ENCODE peak calls at places on chromosome 15, in eight cellular contexts. D is T-helper 9 cell, S is NCI-H1105 treated with DMSO at 0.1 percent for 48 hours, V is non-pigmented ciliary epithelial cell, W is amygdala, K is heart right ventricle, L is lower leg skin, A is GM13976. O is an unnamed sample.

GRCh38 chr15:88894348-88894818 is 961 bp downstream of the HAPLN3 start:
- DNase-seq in D (peak; percentile 88), L (peak; percentile 94), W (peak; percentile 12), K (no peak), S (peak; percentile 37), V (no peak), A (peak; percentile 81), O (no peak)

GRCh38 chr15:68578960-68579935 is at the start of gene CORO2B:
- DNase-seq in V (no peak), L (no peak), S (peak; percentile 90), K (peak; percentile 42), W (peak; percentile 78), A (no peak), D (no peak), O (no peak)

GRCh38 chr15:31457631-31458526 is 131.2 kb downstream of the KLF13 start:
- DNase-seq in D (no peak), K (no peak), W (no peak), L (peak; percentile 82), S (no peak), A (no peak), V (no peak), O (no peak)

GRCh38 chr15:42605281-42605744 is 29.9 kb downstream of the STARD9 start:
- DNase-seq in D (no peak), W (no peak), A (peak; percentile 53), L (no peak), S (no peak), V (no peak), K (peak; percentile 25), O (peak; percentile 59)

GRCh38 chr15:45642203-45642932 is 7.5 kb downstream of the SQOR start:
- DNase-seq in L (peak; percentile 84), V (no peak), W (no peak), K (no peak), S (no peak), A (no peak), D (no peak), O (no peak)

GRCh38 chr15:35753486-35753885 is 207.5 kb upstream of the DPH6 start:
- DNase-seq in S (no peak), W (no peak), L (no peak), A (no peak), V (no peak), D (no peak), K (no peak), O (no peak)

GRCh38 chr15:78951841-78952238 is 7.0 kb upstream of the CTSH start:
- DNase-seq in L (no peak), W (no peak), A (no peak), D (no peak), V (no peak), K (no peak), S (peak; percentile 6), O (no peak)

GRCh38 chr15:38991126-38991525 is 426.5 kb upstream of the RASGRP1 start:
- DNase-seq in D (no peak), A (no peak), L (no peak), W (no peak), V (no peak), S (no peak), K (no peak), O (no peak)

GRCh38 chr15:40420071-40420713 is 14.6 kb downstream of the IVD start:
- DNase-seq in A (no peak), K (peak; percentile 36), W (no peak), S (no peak), D (no peak), V (no peak), L (no peak), O (no peak)

GRCh38 chr15:40846846-40847224 is 3.0 kb downstream of the SPINT1 start:
- DNase-seq in L (no peak), K (no peak), D (no peak), S (no peak), A (no peak), W (no peak), V (no peak), O (no peak)

GRCh38 chr15:67080900-67081431 is 15.6 kb downstream of the SMAD3 start:
- DNase-seq in V (no peak), L (no peak), W (peak; percentile 14), D (no peak), S (no peak), A (peak; percentile 74), K (peak; percentile 37), O (peak; percentile 99)

GRCh38 chr15:66961407-66961884 is 104.0 kb upstream of the SMAD3 start:
- DNase-seq in V (no peak), L (peak; percentile 26), K (no peak), D (no peak), W (no peak), A (no peak), S (no peak), O (no peak)

GRCh38 chr15:67922971-67923646 is 83.3 kb upstream of the RNU6-1 start:
- DNase-seq in V (no peak), D (no peak), K (no peak), L (no peak), S (no peak), W (no peak), A (no peak), O (no peak)

GRCh38 chr15:76012021-76012551 is at the start of gene NRG4:
- DNase-seq in A (no peak), W (no peak), D (no peak), V (no peak), K (no peak), S (no peak), L (no peak), O (no peak)

GRCh38 chr15:66883322-66883911 is 181.4 kb downstream of the SMAD6 start:
- DNase-seq in K (peak; percentile 94), W (peak; percentile 10), A (no peak), D (no peak), S (peak; percentile 27), V (peak; percentile 100), L (peak; percentile 98), O (no peak)

GRCh38 chr15:95286316-95286880 is 1044.1 kb upstream of the NR2F2 start:
- DNase-seq in V (no peak), W (no peak), S (no peak), A (no peak), L (no peak), K (no peak), D (no peak), O (no peak)

GRCh38 chr15:76073554-76073953 is 13.8 kb downstream of the TMEM266 start:
- DNase-seq in L (no peak), A (no peak), K (no peak), D (no peak), V (no peak), S (no peak), W (no peak), O (no peak)

GRCh38 chr15:77869021-77869895 is 208.3 kb downstream of the TBC1D2B start:
- DNase-seq in A (no peak), K (no peak), W (no peak), V (no peak), D (no peak), S (no peak), L (no peak), O (no peak)

GRCh38 chr15:81297580-81298575 is 26.1 kb downstream of the STARD5 start:
- DNase-seq in S (no peak), V (no peak), D (no peak), K (no peak), W (no peak), A (no peak), L (peak; percentile 65), O (no peak)

GRCh38 chr15:73794501-73795133 is 41.5 kb upstream of the INSYN1 start:
- DNase-seq in D (no peak), L (no peak), W (no peak), A (no peak), S (no peak), V (no peak), K (no peak), O (no peak)

GRCh38 chr15:92614791-92615785 is 40.5 kb downstream of the FAM174B start:
- DNase-seq in W (no peak), K (no peak), A (no peak), L (peak; percentile 85), S (no peak), V (no peak), D (no peak), O (no peak)

GRCh38 chr15:79058260-79058850 is 32.2 kb downstream of the RASGRF1 start:
- DNase-seq in W (no peak), K (no peak), S (no peak), V (no peak), A (no peak), L (no peak), D (no peak), O (no peak)

GRCh38 chr15:84782346-84782745 is 34.0 kb downstream of the ZNF592 start:
- DNase-seq in S (no peak), V (no peak), W (no peak), D (no peak), A (no peak), K (no peak), L (no peak), O (no peak)

GRCh38 chr15:89575656-89576416 is 567 bp downstream of the TICRR start:
- DNase-seq in D (no peak), V (no peak), S (no peak), W (no peak), K (no peak), A (no peak), L (peak; percentile 90), O (no peak)

GRCh38 chr15:64686130-64686735 is 89.2 kb downstream of the RBPMS2 start:
- DNase-seq in D (no peak), K (peak; percentile 62), L (no peak), W (no peak), S (peak; percentile 63), V (peak; percentile 15), A (peak; percentile 63), O (no peak)

GRCh38 chr15:88658972-88659931 is 20.4 kb downstream of the ISG20 start:
- DNase-seq in D (no peak), A (no peak), V (no peak), K (no peak), S (no peak), L (peak; percentile 75), W (peak; percentile 50), O (no peak)

GRCh38 chr15:28989239-28989830 is 103.6 kb downstream of the APBA2 start:
- DNase-seq in W (peak; percentile 78), L (no peak), A (no peak), K (no peak), S (no peak), D (no peak), V (no peak), O (no peak)

GRCh38 chr15:68526269-68526668 is 52.5 kb upstream of the CORO2B start:
- DNase-seq in S (no peak), L (no peak), W (no peak), A (peak; percentile 48), K (no peak), D (no peak), V (peak; percentile 32), O (no peak)

GRCh38 chr15:94322141-94322540 is 90.8 kb downstream of the MCTP2 start:
- DNase-seq in V (no peak), D (no peak), S (no peak), W (no peak), K (no peak), A (no peak), L (no peak), O (no peak)

GRCh38 chr15:58742424-58743160 is 6.9 kb downstream of the ADAM10 start:
- DNase-seq in L (no peak), D (no peak), W (no peak), K (no peak), A (no peak), S (no peak), V (peak; percentile 73), O (no peak)

GRCh38 chr15:32706704-32707103 is 11.1 kb upstream of the GREM1 start:
- DNase-seq in V (peak; percentile 68), A (no peak), K (no peak), S (no peak), D (no peak), L (no peak), W (no peak), O (no peak)

GRCh38 chr15:58749532-58750337 is at the start of gene ADAM10:
- DNase-seq in D (peak; percentile 97), L (peak; percentile 100), W (peak; percentile 99), K (peak; percentile 98), V (peak; percentile 93), S (peak; percentile 99), A (peak; percentile 99), O (peak; percentile 90)

GRCh38 chr15:65841121-65841930 is 28.0 kb upstream of the RAB11A start:
- DNase-seq in L (no peak), V (no peak), W (no peak), D (no peak), S (no peak), A (no peak), K (no peak), O (no peak)

GRCh38 chr15:31237042-31237324 is 89.7 kb upstream of the KLF13 start:
- DNase-seq in L (no peak), S (no peak), D (no peak), W (no peak), V (no peak), K (no peak), A (no peak), O (no peak)